ENCODE peak calls at places on chromosomes 4 and X, in nine cellular contexts. One of them, this sample, is unnamed.

GRCh38 chr4:8251110-8251883 is 18.3 kb upstream of the HTRA3 start:
- DNase-seq in upper lobe of right lung: no peak
- DNase-seq in naive thymus-derived CD4-positive, alpha-beta T cell: no peak
- DNase-seq in CD8-positive, alpha-beta memory T cell: no peak
- DNase-seq in fibroblast of lung: no peak
- DNase-seq in testis: no peak
- DNase-seq in IMR-90: no peak
- DNase-seq in right lobe of liver: no peak
- DNase-seq in left ventricle myocardium inferior: no peak
- DNase-seq in this sample: no peak

GRCh38 chr4:159762672-159763071 is 659.8 kb downstream of the RAPGEF2 start:
- DNase-seq in right lobe of liver: no peak
- DNase-seq in naive thymus-derived CD4-positive, alpha-beta T cell: no peak
- DNase-seq in CD8-positive, alpha-beta memory T cell: no peak
- DNase-seq in testis: no peak
- DNase-seq in fibroblast of lung: no peak
- DNase-seq in upper lobe of right lung: no peak
- DNase-seq in IMR-90: no peak
- DNase-seq in left ventricle myocardium inferior: no peak
- DNase-seq in this sample: no peak

GRCh38 chr4:14749910-14750309 is 252.4 kb upstream of the CPEB2 start:
- DNase-seq in upper lobe of right lung: peak; percentile 60
- DNase-seq in right lobe of liver: peak; percentile 33
- DNase-seq in naive thymus-derived CD4-positive, alpha-beta T cell: no peak
- DNase-seq in IMR-90: no peak
- DNase-seq in testis: peak; percentile 68
- DNase-seq in left ventricle myocardium inferior: peak; percentile 29
- DNase-seq in fibroblast of lung: peak; percentile 5
- DNase-seq in CD8-positive, alpha-beta memory T cell: no peak
- DNase-seq in this sample: no peak

GRCh38 chr4:174314770-174315169 is 31.1 kb downstream of the CEP44 start:
- DNase-seq in left ventricle myocardium inferior: no peak
- DNase-seq in fibroblast of lung: peak; percentile 78
- DNase-seq in right lobe of liver: no peak
- DNase-seq in naive thymus-derived CD4-positive, alpha-beta T cell: no peak
- DNase-seq in upper lobe of right lung: no peak
- DNase-seq in testis: no peak
- DNase-seq in IMR-90: peak; percentile 65
- DNase-seq in CD8-positive, alpha-beta memory T cell: no peak
- DNase-seq in this sample: peak; percentile 4

GRCh38 chr4:176814770-176815169 is 22.0 kb upstream of the VEGFC start:
- DNase-seq in left ventricle myocardium inferior: no peak
- DNase-seq in CD8-positive, alpha-beta memory T cell: no peak
- DNase-seq in upper lobe of right lung: no peak
- DNase-seq in right lobe of liver: no peak
- DNase-seq in fibroblast of lung: peak; percentile 96
- DNase-seq in naive thymus-derived CD4-positive, alpha-beta T cell: no peak
- DNase-seq in testis: no peak
- DNase-seq in IMR-90: peak; percentile 87
- DNase-seq in this sample: no peak

GRCh38 chr4:186781032-186781917 is 57.6 kb upstream of the FAT1 start:
- DNase-seq in naive thymus-derived CD4-positive, alpha-beta T cell: no peak
- DNase-seq in testis: no peak
- DNase-seq in right lobe of liver: no peak
- DNase-seq in upper lobe of right lung: no peak
- DNase-seq in fibroblast of lung: peak; percentile 88
- DNase-seq in IMR-90: peak; percentile 91
- DNase-seq in CD8-positive, alpha-beta memory T cell: no peak
- DNase-seq in left ventricle myocardium inferior: no peak
- DNase-seq in this sample: no peak

GRCh38 chr4:83644677-83645639 is 109.0 kb downstream of the GPAT3 start:
- DNase-seq in fibroblast of lung: peak; percentile 33
- DNase-seq in left ventricle myocardium inferior: no peak
- DNase-seq in IMR-90: peak; percentile 65
- DNase-seq in upper lobe of right lung: no peak
- DNase-seq in naive thymus-derived CD4-positive, alpha-beta T cell: peak; percentile 44
- DNase-seq in CD8-positive, alpha-beta memory T cell: peak; percentile 35
- DNase-seq in right lobe of liver: no peak
- DNase-seq in testis: peak; percentile 30
- DNase-seq in this sample: peak; percentile 57

GRCh38 chrX:71586929-71587328 is 8.7 kb downstream of the GCNA start:
- DNase-seq in right lobe of liver: no peak
- DNase-seq in left ventricle myocardium inferior: no peak
- DNase-seq in testis: peak; percentile 47
- DNase-seq in naive thymus-derived CD4-positive, alpha-beta T cell: no peak
- DNase-seq in fibroblast of lung: no peak
- DNase-seq in upper lobe of right lung: no peak
- DNase-seq in IMR-90: no peak
- DNase-seq in CD8-positive, alpha-beta memory T cell: no peak
- DNase-seq in this sample: no peak

GRCh38 chr4:70747874-70748273 is 26.1 kb downstream of the RUFY3 start:
- DNase-seq in upper lobe of right lung: no peak
- DNase-seq in naive thymus-derived CD4-positive, alpha-beta T cell: no peak
- DNase-seq in IMR-90: peak; percentile 81
- DNase-seq in right lobe of liver: no peak
- DNase-seq in testis: no peak
- DNase-seq in CD8-positive, alpha-beta memory T cell: no peak
- DNase-seq in left ventricle myocardium inferior: no peak
- DNase-seq in fibroblast of lung: peak; percentile 34
- DNase-seq in this sample: no peak

GRCh38 chrX:85084770-85085393 is 81.2 kb downstream of the APOOL start:
- DNase-seq in IMR-90: peak; percentile 49
- DNase-seq in testis: peak; percentile 37
- DNase-seq in naive thymus-derived CD4-positive, alpha-beta T cell: peak; percentile 3
- DNase-seq in CD8-positive, alpha-beta memory T cell: peak; percentile 20
- DNase-seq in upper lobe of right lung: no peak
- DNase-seq in fibroblast of lung: peak; percentile 25
- DNase-seq in left ventricle myocardium inferior: no peak
- DNase-seq in right lobe of liver: no peak
- DNase-seq in this sample: no peak

GRCh38 chrX:154797006-154797405 is 8.3 kb downstream of the MPP1 start:
- DNase-seq in right lobe of liver: no peak
- DNase-seq in fibroblast of lung: peak; percentile 27
- DNase-seq in upper lobe of right lung: no peak
- DNase-seq in IMR-90: no peak
- DNase-seq in left ventricle myocardium inferior: no peak
- DNase-seq in testis: no peak
- DNase-seq in CD8-positive, alpha-beta memory T cell: no peak
- DNase-seq in naive thymus-derived CD4-positive, alpha-beta T cell: no peak
- DNase-seq in this sample: no peak

GRCh38 chrX:101957174-101957573 is 25.3 kb upstream of the ZMAT1 start:
- DNase-seq in right lobe of liver: no peak
- DNase-seq in upper lobe of right lung: no peak
- DNase-seq in CD8-positive, alpha-beta memory T cell: no peak
- DNase-seq in naive thymus-derived CD4-positive, alpha-beta T cell: no peak
- DNase-seq in IMR-90: no peak
- DNase-seq in testis: no peak
- DNase-seq in fibroblast of lung: no peak
- DNase-seq in left ventricle myocardium inferior: no peak
- DNase-seq in this sample: no peak
- H3K27ac ChIP-seq in right lobe of liver: no peak overlapping the region
- H3K27ac ChIP-seq in upper lobe of right lung: no peak overlapping the region
- H3K27ac ChIP-seq in CD8-positive, alpha-beta memory T cell: no peak overlapping the region
- H3K27ac ChIP-seq in naive thymus-derived CD4-positive, alpha-beta T cell: no peak overlapping the region
- H3K27ac ChIP-seq in IMR-90: no peak overlapping the region
- H3K27ac ChIP-seq in testis: no peak overlapping the region
- H3K27ac ChIP-seq in fibroblast of lung: no peak overlapping the region
- H3K27ac ChIP-seq in left ventricle myocardium inferior: no peak overlapping the region
- H3K27ac ChIP-seq in this sample: no peak overlapping the region

DNA sequence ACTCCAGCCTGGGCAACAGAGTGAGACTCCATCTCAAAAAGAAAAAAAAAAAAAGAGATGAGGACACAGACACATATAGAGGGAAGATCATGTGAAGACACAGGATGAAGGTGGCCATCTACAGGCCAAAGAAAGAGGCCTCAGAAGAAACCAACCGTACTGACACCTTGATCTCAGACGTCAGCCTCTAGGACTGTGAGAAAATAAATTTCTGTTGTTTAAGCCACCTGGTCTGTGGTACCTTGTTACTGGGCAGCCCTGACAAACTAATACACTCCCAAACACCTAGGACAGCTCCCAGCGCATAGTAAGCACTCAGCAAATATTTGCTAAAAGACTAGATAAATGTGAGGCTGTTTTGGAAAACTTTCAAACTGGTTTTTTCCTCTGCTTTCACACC is 59.2 kb upstream of the SMIM10 start:
- DNase-seq in upper lobe of right lung: no peak
- DNase-seq in CD8-positive, alpha-beta memory T cell: no peak
- DNase-seq in IMR-90: no peak
- DNase-seq in right lobe of liver: no peak
- DNase-seq in fibroblast of lung: no peak
- DNase-seq in left ventricle myocardium inferior: no peak
- DNase-seq in naive thymus-derived CD4-positive, alpha-beta T cell: no peak
- DNase-seq in testis: no peak
- DNase-seq in this sample: no peak
- H3K27me3 ChIP-seq in upper lobe of right lung: no peaks in the 10 kb centered on the region
- H3K27me3 ChIP-seq in CD8-positive, alpha-beta memory T cell: no peaks in the 10 kb centered on the region
- H3K27me3 ChIP-seq in IMR-90: no peaks in the 10 kb centered on the region
- H3K27me3 ChIP-seq in right lobe of liver: no peaks in the 10 kb centered on the region
- H3K27me3 ChIP-seq in fibroblast of lung: no peaks in the 10 kb centered on the region
- H3K27me3 ChIP-seq in left ventricle myocardium inferior: no peaks in the 10 kb centered on the region
- H3K27me3 ChIP-seq in naive thymus-derived CD4-positive, alpha-beta T cell: no peaks in the 10 kb centered on the region
- H3K27me3 ChIP-seq in testis: no peaks in the 10 kb centered on the region
- H3K27me3 ChIP-seq in this sample: no peaks in the 10 kb centered on the region

GRCh38 chr4:87109121-87109520 is 111.3 kb downstream of the KLHL8 start:
- DNase-seq in upper lobe of right lung: no peak
- DNase-seq in IMR-90: no peak
- DNase-seq in testis: no peak
- DNase-seq in fibroblast of lung: no peak
- DNase-seq in naive thymus-derived CD4-positive, alpha-beta T cell: no peak
- DNase-seq in right lobe of liver: no peak
- DNase-seq in CD8-positive, alpha-beta memory T cell: no peak
- DNase-seq in left ventricle myocardium inferior: no peak
- DNase-seq in this sample: no peak
- H3K4me3 ChIP-seq in upper lobe of right lung: no peak overlapping the region
- H3K4me3 ChIP-seq in IMR-90: no peak overlapping the region
- H3K4me3 ChIP-seq in testis: no peak overlapping the region
- H3K4me3 ChIP-seq in fibroblast of lung: no peak overlapping the region
- H3K4me3 ChIP-seq in naive thymus-derived CD4-positive, alpha-beta T cell: no peak overlapping the region
- H3K4me3 ChIP-seq in right lobe of liver: no peak overlapping the region
- H3K4me3 ChIP-seq in CD8-positive, alpha-beta memory T cell: no peak overlapping the region
- H3K4me3 ChIP-seq in left ventricle myocardium inferior: no peak overlapping the region
- H3K4me3 ChIP-seq in this sample: no peak overlapping the region

GRCh38 chr4:3413675-3414420 is 27.9 kb upstream of the HGFAC start:
- DNase-seq in left ventricle myocardium inferior: no peak
- DNase-seq in right lobe of liver: peak; percentile 14
- DNase-seq in IMR-90: no peak
- DNase-seq in fibroblast of lung: no peak
- DNase-seq in testis: no peak
- DNase-seq in upper lobe of right lung: peak; percentile 49
- DNase-seq in CD8-positive, alpha-beta memory T cell: no peak
- DNase-seq in naive thymus-derived CD4-positive, alpha-beta T cell: no peak
- DNase-seq in this sample: no peak

GRCh38 chr4:3413217-3413671 is 28.5 kb upstream of the HGFAC start:
- DNase-seq in left ventricle myocardium inferior: no peak
- DNase-seq in fibroblast of lung: no peak
- DNase-seq in upper lobe of right lung: peak; percentile 49
- DNase-seq in right lobe of liver: peak; percentile 14
- DNase-seq in IMR-90: no peak
- DNase-seq in naive thymus-derived CD4-positive, alpha-beta T cell: no peak
- DNase-seq in CD8-positive, alpha-beta memory T cell: no peak
- DNase-seq in testis: no peak
- DNase-seq in this sample: no peak

GRCh38 chr4:3416270-3416669 is 25.5 kb upstream of the HGFAC start:
- DNase-seq in fibroblast of lung: no peak
- DNase-seq in testis: no peak
- DNase-seq in left ventricle myocardium inferior: no peak
- DNase-seq in upper lobe of right lung: peak; percentile 31
- DNase-seq in IMR-90: no peak
- DNase-seq in right lobe of liver: no peak
- DNase-seq in naive thymus-derived CD4-positive, alpha-beta T cell: no peak
- DNase-seq in CD8-positive, alpha-beta memory T cell: no peak
- DNase-seq in this sample: no peak

GRCh38 chr4:3415471-3416141 is 26.2 kb upstream of the HGFAC start:
- DNase-seq in CD8-positive, alpha-beta memory T cell: no peak
- DNase-seq in right lobe of liver: no peak
- DNase-seq in IMR-90: no peak
- DNase-seq in fibroblast of lung: no peak
- DNase-seq in testis: peak; percentile 34
- DNase-seq in left ventricle myocardium inferior: no peak
- DNase-seq in naive thymus-derived CD4-positive, alpha-beta T cell: no peak
- DNase-seq in upper lobe of right lung: peak; percentile 62
- DNase-seq in this sample: no peak

GRCh38 chr4:3414421-3415279 is 27.1 kb upstream of the HGFAC start:
- DNase-seq in right lobe of liver: peak; percentile 19
- DNase-seq in testis: no peak
- DNase-seq in left ventricle myocardium inferior: no peak
- DNase-seq in naive thymus-derived CD4-positive, alpha-beta T cell: no peak
- DNase-seq in fibroblast of lung: no peak
- DNase-seq in CD8-positive, alpha-beta memory T cell: no peak
- DNase-seq in upper lobe of right lung: peak; percentile 57
- DNase-seq in IMR-90: no peak
- DNase-seq in this sample: no peak
- H3K27ac ChIP-seq in right lobe of liver: no peak overlapping the region
- H3K27ac ChIP-seq in testis: no peak overlapping the region
- H3K27ac ChIP-seq in left ventricle myocardium inferior: no peak overlapping the region
- H3K27ac ChIP-seq in naive thymus-derived CD4-positive, alpha-beta T cell: no peak overlapping the region
- H3K27ac ChIP-seq in fibroblast of lung: no peak overlapping the region
- H3K27ac ChIP-seq in CD8-positive, alpha-beta memory T cell: no peak overlapping the region
- H3K27ac ChIP-seq in upper lobe of right lung: no peak overlapping the region
- H3K27ac ChIP-seq in IMR-90: no peak overlapping the region
- H3K27ac ChIP-seq in this sample: no peak overlapping the region

GRCh38 chrX:136255543-136255942 is 4.3 kb upstream of the MAP7D3 start:
- DNase-seq in right lobe of liver: no peak
- DNase-seq in testis: peak; percentile 22
- DNase-seq in IMR-90: no peak
- DNase-seq in upper lobe of right lung: no peak
- DNase-seq in CD8-positive, alpha-beta memory T cell: no peak
- DNase-seq in naive thymus-derived CD4-positive, alpha-beta T cell: no peak
- DNase-seq in fibroblast of lung: no peak
- DNase-seq in left ventricle myocardium inferior: peak; percentile 16
- DNase-seq in this sample: no peak
- H3K27me3 ChIP-seq in right lobe of liver: no peaks in the 10 kb centered on the region
- H3K27me3 ChIP-seq in testis: no peaks in the 10 kb centered on the region
- H3K27me3 ChIP-seq in IMR-90: no peaks in the 10 kb centered on the region
- H3K27me3 ChIP-seq in upper lobe of right lung: no peaks in the 10 kb centered on the region
- H3K27me3 ChIP-seq in CD8-positive, alpha-beta memory T cell: no peaks in the 10 kb centered on the region
- H3K27me3 ChIP-seq in naive thymus-derived CD4-positive, alpha-beta T cell: no peaks in the 10 kb centered on the region
- H3K27me3 ChIP-seq in fibroblast of lung: no peaks in the 10 kb centered on the region
- H3K27me3 ChIP-seq in left ventricle myocardium inferior: no peaks in the 10 kb centered on the region
- H3K27me3 ChIP-seq in this sample: no peaks in the 10 kb centered on the region

GRCh38 chr4:108884596-108884995 is 121.7 kb upstream of the ETNPPL start:
- DNase-seq in IMR-90: peak; percentile 31
- DNase-seq in naive thymus-derived CD4-positive, alpha-beta T cell: no peak
- DNase-seq in upper lobe of right lung: no peak
- DNase-seq in CD8-positive, alpha-beta memory T cell: no peak
- DNase-seq in left ventricle myocardium inferior: no peak
- DNase-seq in right lobe of liver: no peak
- DNase-seq in fibroblast of lung: peak; percentile 69
- DNase-seq in testis: no peak
- DNase-seq in this sample: no peak
- H3K4me3 ChIP-seq in IMR-90: no peak overlapping the region
- H3K4me3 ChIP-seq in naive thymus-derived CD4-positive, alpha-beta T cell: no peak overlapping the region
- H3K4me3 ChIP-seq in upper lobe of right lung: no peak overlapping the region
- H3K4me3 ChIP-seq in CD8-positive, alpha-beta memory T cell: no peak overlapping the region
- H3K4me3 ChIP-seq in left ventricle myocardium inferior: no peak overlapping the region
- H3K4me3 ChIP-seq in right lobe of liver: no peak overlapping the region
- H3K4me3 ChIP-seq in fibroblast of lung: no peak overlapping the region
- H3K4me3 ChIP-seq in testis: no peak overlapping the region
- H3K4me3 ChIP-seq in this sample: no peak overlapping the region